ENCODE peak calls at places on chromosomes 4 and X, in eight cellular contexts. One of them, this sample, is unnamed. For H3K9me3, the result is how much of the 10 kb centered on the place peaks cover.

GRCh38 chr4:44544158-44544557 is 95.5 kb upstream of the KCTD8 start:
- DNase-seq in mesenchymal stem cell: no peak
- DNase-seq in HepG2: no peak
- DNase-seq in K562: no peak
- DNase-seq in SK-N-SH: no peak
- DNase-seq in fibroblast of lung: peak
- DNase-seq in IMR-90: no peak
- DNase-seq in MM.1S: no peak
- DNase-seq in this sample: no peak

GRCh38 chr4:125317526-125317880 is 2.7 kb downstream of the FAT4 start:
- DNase-seq in mesenchymal stem cell: peak
- DNase-seq in HepG2: no peak
- DNase-seq in K562: no peak
- DNase-seq in SK-N-SH: peak
- DNase-seq in fibroblast of lung: peak
- DNase-seq in IMR-90: peak
- DNase-seq in MM.1S: peak
- DNase-seq in this sample: no peak

GRCh38 chr4:87882861-87883260 is 50.1 kb downstream of the MEPE start:
- DNase-seq in mesenchymal stem cell: no peak
- DNase-seq in HepG2: no peak
- DNase-seq in K562: no peak
- DNase-seq in SK-N-SH: no peak
- DNase-seq in fibroblast of lung: peak
- DNase-seq in IMR-90: no peak
- DNase-seq in MM.1S: no peak
- DNase-seq in this sample: no peak

GRCh38 chrX:97846228-97846627 is 962.5 kb downstream of the RPA4 start:
- DNase-seq in mesenchymal stem cell: no peak
- DNase-seq in HepG2: no peak
- DNase-seq in K562: no peak
- DNase-seq in SK-N-SH: no peak
- DNase-seq in fibroblast of lung: no peak
- DNase-seq in IMR-90: no peak
- DNase-seq in MM.1S: no peak
- DNase-seq in this sample: no peak

GRCh38 chrX:6465731-6466130 is 69.2 kb downstream of the VCX3A start:
- DNase-seq in mesenchymal stem cell: no peak
- DNase-seq in HepG2: no peak
- DNase-seq in K562: no peak
- DNase-seq in SK-N-SH: no peak
- DNase-seq in fibroblast of lung: no peak
- DNase-seq in IMR-90: no peak
- DNase-seq in MM.1S: no peak
- DNase-seq in this sample: no peak

GRCh38 chr4:164949448-164950118 is 27.9 kb downstream of the TRIM61 start:
- DNase-seq in mesenchymal stem cell: no peak
- DNase-seq in HepG2: no peak
- DNase-seq in K562: no peak
- DNase-seq in SK-N-SH: no peak
- DNase-seq in fibroblast of lung: no peak
- DNase-seq in IMR-90: no peak
- DNase-seq in MM.1S: no peak
- DNase-seq in this sample: peak

GRCh38 chrX:68084765-68085164 is 348.5 kb downstream of the OPHN1 start:
- DNase-seq in mesenchymal stem cell: no peak
- DNase-seq in HepG2: no peak
- DNase-seq in K562: no peak
- DNase-seq in SK-N-SH: no peak
- DNase-seq in fibroblast of lung: peak
- DNase-seq in IMR-90: peak
- DNase-seq in MM.1S: no peak
- DNase-seq in this sample: no peak

GRCh38 chr4:175806741-175807140 is 5.3 kb downstream of the GPM6A start:
- DNase-seq in mesenchymal stem cell: no peak
- DNase-seq in HepG2: no peak
- DNase-seq in K562: no peak
- DNase-seq in SK-N-SH: no peak
- DNase-seq in fibroblast of lung: no peak
- DNase-seq in IMR-90: no peak
- DNase-seq in MM.1S: no peak
- DNase-seq in this sample: no peak

GRCh38 chr4:150385606-150386005 is 196.3 kb upstream of the MAB21L2 start:
- DNase-seq in mesenchymal stem cell: peak
- DNase-seq in HepG2: no peak
- DNase-seq in K562: no peak
- DNase-seq in SK-N-SH: no peak
- DNase-seq in fibroblast of lung: peak
- DNase-seq in IMR-90: peak
- DNase-seq in MM.1S: no peak
- DNase-seq in this sample: no peak

GRCh38 chr4:70505152-70505748 is 13.1 kb upstream of the AMTN start:
- DNase-seq in mesenchymal stem cell: peak
- DNase-seq in HepG2: peak
- DNase-seq in K562: peak
- DNase-seq in SK-N-SH: peak
- DNase-seq in fibroblast of lung: peak
- DNase-seq in IMR-90: peak
- DNase-seq in MM.1S: peak
- DNase-seq in this sample: peak

GRCh38 chr4:58807843-58808605 is 1697.8 kb upstream of the IGFBP7 start:
- DNase-seq in mesenchymal stem cell: peak
- DNase-seq in HepG2: no peak
- DNase-seq in K562: no peak
- DNase-seq in SK-N-SH: no peak
- DNase-seq in fibroblast of lung: no peak
- DNase-seq in IMR-90: no peak
- DNase-seq in MM.1S: peak
- DNase-seq in this sample: no peak

GRCh38 chrX:107008034-107008433 is 8.0 kb upstream of the MORC4 start:
- DNase-seq in mesenchymal stem cell: no peak
- DNase-seq in HepG2: no peak
- DNase-seq in K562: no peak
- DNase-seq in SK-N-SH: no peak
- DNase-seq in fibroblast of lung: no peak
- DNase-seq in IMR-90: no peak
- DNase-seq in MM.1S: no peak
- DNase-seq in this sample: no peak

GRCh38 chr4:154049457-154050181 is 260.7 kb upstream of the SFRP2 start:
- DNase-seq in mesenchymal stem cell: peak
- DNase-seq in HepG2: peak
- DNase-seq in K562: peak
- DNase-seq in SK-N-SH: peak
- DNase-seq in fibroblast of lung: peak
- DNase-seq in IMR-90: no peak
- DNase-seq in MM.1S: no peak
- DNase-seq in this sample: peak

GRCh38 chrX:150792949-150793527 is 99.8 kb downstream of the MTMR1 start:
- DNase-seq in mesenchymal stem cell: no peak
- DNase-seq in HepG2: no peak
- DNase-seq in K562: no peak
- DNase-seq in SK-N-SH: no peak
- DNase-seq in fibroblast of lung: no peak
- DNase-seq in IMR-90: no peak
- DNase-seq in MM.1S: no peak
- DNase-seq in this sample: no peak

GRCh38 chrX:38985945-38986344 is 184.7 kb downstream of the MID1IP1 start:
- DNase-seq in mesenchymal stem cell: no peak
- DNase-seq in HepG2: no peak
- DNase-seq in K562: no peak
- DNase-seq in SK-N-SH: no peak
- DNase-seq in fibroblast of lung: no peak
- DNase-seq in IMR-90: no peak
- DNase-seq in MM.1S: no peak
- DNase-seq in this sample: no peak

GRCh38 chr4:76772498-76773106 is 125.3 kb downstream of the SOWAHB start:
- DNase-seq in mesenchymal stem cell: peak
- DNase-seq in HepG2: no peak
- DNase-seq in K562: peak
- DNase-seq in SK-N-SH: no peak
- DNase-seq in fibroblast of lung: peak
- DNase-seq in IMR-90: peak
- DNase-seq in MM.1S: peak
- DNase-seq in this sample: no peak

GRCh38 chr4:30839583-30840520 is 119.7 kb downstream of the PCDH7 start:
- DNase-seq in mesenchymal stem cell: peak
- DNase-seq in HepG2: no peak
- DNase-seq in K562: no peak
- DNase-seq in SK-N-SH: no peak
- DNase-seq in fibroblast of lung: peak
- DNase-seq in IMR-90: peak
- DNase-seq in MM.1S: no peak
- DNase-seq in this sample: no peak

GRCh38 chr4:30842142-30842541 is 122.0 kb downstream of the PCDH7 start:
- DNase-seq in mesenchymal stem cell: no peak
- DNase-seq in HepG2: no peak
- DNase-seq in K562: no peak
- DNase-seq in SK-N-SH: no peak
- DNase-seq in fibroblast of lung: no peak
- DNase-seq in IMR-90: no peak
- DNase-seq in MM.1S: no peak
- DNase-seq in this sample: no peak

GRCh38 chr4:30844861-30845582 is 124.9 kb downstream of the PCDH7 start:
- DNase-seq in mesenchymal stem cell: no peak
- DNase-seq in HepG2: no peak
- DNase-seq in K562: no peak
- DNase-seq in SK-N-SH: no peak
- DNase-seq in fibroblast of lung: no peak
- DNase-seq in IMR-90: no peak
- DNase-seq in MM.1S: no peak
- DNase-seq in this sample: no peak

GRCh38 chr4:30840571-30840970 is 120.4 kb downstream of the PCDH7 start:
- DNase-seq in mesenchymal stem cell: peak
- DNase-seq in HepG2: no peak
- DNase-seq in K562: no peak
- DNase-seq in SK-N-SH: no peak
- DNase-seq in fibroblast of lung: peak
- DNase-seq in IMR-90: peak
- DNase-seq in MM.1S: no peak
- DNase-seq in this sample: no peak

GRCh38 chr4:30842689-30843088 is 122.5 kb downstream of the PCDH7 start:
- DNase-seq in mesenchymal stem cell: no peak
- DNase-seq in HepG2: no peak
- DNase-seq in K562: no peak
- DNase-seq in SK-N-SH: no peak
- DNase-seq in fibroblast of lung: no peak
- DNase-seq in IMR-90: no peak
- DNase-seq in MM.1S: no peak
- DNase-seq in this sample: no peak
- H3K27ac ChIP-seq in mesenchymal stem cell: no peak
- H3K27ac ChIP-seq in HepG2: no peak
- H3K27ac ChIP-seq in K562: no peak
- H3K27ac ChIP-seq in SK-N-SH: no peak
- H3K27ac ChIP-seq in fibroblast of lung: no peak
- H3K27ac ChIP-seq in IMR-90: no peak
- H3K27ac ChIP-seq in MM.1S: no peak
- H3K27ac ChIP-seq in this sample: no peak

GRCh38 chrX:37757082-37757481 is 22.8 kb upstream of the CYBB start:
- DNase-seq in mesenchymal stem cell: no peak
- DNase-seq in HepG2: no peak
- DNase-seq in K562: no peak
- DNase-seq in SK-N-SH: no peak
- DNase-seq in fibroblast of lung: no peak
- DNase-seq in IMR-90: no peak
- DNase-seq in MM.1S: no peak
- DNase-seq in this sample: no peak

GRCh38 chrX:37754518-37754917 is 25.3 kb upstream of the CYBB start:
- DNase-seq in mesenchymal stem cell: no peak
- DNase-seq in HepG2: no peak
- DNase-seq in K562: no peak
- DNase-seq in SK-N-SH: no peak
- DNase-seq in fibroblast of lung: no peak
- DNase-seq in IMR-90: no peak
- DNase-seq in MM.1S: no peak
- DNase-seq in this sample: no peak

GRCh38 chrX:37755073-37755472 is 24.8 kb upstream of the CYBB start:
- DNase-seq in mesenchymal stem cell: no peak
- DNase-seq in HepG2: no peak
- DNase-seq in K562: peak
- DNase-seq in SK-N-SH: no peak
- DNase-seq in fibroblast of lung: no peak
- DNase-seq in IMR-90: no peak
- DNase-seq in MM.1S: peak
- DNase-seq in this sample: peak

GRCh38 chrX:37752941-37753340 is 26.9 kb upstream of the CYBB start:
- DNase-seq in mesenchymal stem cell: no peak
- DNase-seq in HepG2: no peak
- DNase-seq in K562: no peak
- DNase-seq in SK-N-SH: no peak
- DNase-seq in fibroblast of lung: no peak
- DNase-seq in IMR-90: no peak
- DNase-seq in MM.1S: no peak
- DNase-seq in this sample: no peak

GRCh38 chrX:37753384-37753783 is 26.5 kb upstream of the CYBB start:
- DNase-seq in mesenchymal stem cell: no peak
- DNase-seq in HepG2: no peak
- DNase-seq in K562: no peak
- DNase-seq in SK-N-SH: no peak
- DNase-seq in fibroblast of lung: no peak
- DNase-seq in IMR-90: no peak
- DNase-seq in MM.1S: no peak
- DNase-seq in this sample: no peak
- H3K9me3 ChIP-seq in mesenchymal stem cell: under half
- H3K9me3 ChIP-seq in HepG2: under half
- H3K9me3 ChIP-seq in K562: under half
- H3K9me3 ChIP-seq in SK-N-SH: under half
- H3K9me3 ChIP-seq in fibroblast of lung: under half
- H3K9me3 ChIP-seq in IMR-90: under half
- H3K9me3 ChIP-seq in MM.1S: under half
- H3K9me3 ChIP-seq in this sample: under half

DNA sequence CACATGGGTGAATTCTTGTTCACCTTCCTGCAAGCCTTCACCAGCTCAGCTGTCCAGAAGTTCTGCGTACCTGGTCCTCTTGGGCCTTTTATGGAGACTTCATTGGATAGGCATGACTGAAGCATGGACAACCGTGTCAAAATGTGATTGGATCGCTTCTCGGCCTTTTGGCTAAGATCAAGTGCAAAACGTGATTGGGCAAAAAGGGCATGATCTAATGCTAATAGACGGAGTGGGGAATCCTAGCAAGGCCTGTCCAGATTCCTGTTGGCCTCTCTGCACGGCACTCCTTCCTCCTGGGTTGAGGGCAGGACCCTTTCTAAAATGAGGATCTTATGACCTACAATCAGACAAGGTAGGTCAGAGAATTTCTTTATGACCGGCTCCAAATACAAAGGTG is 24.9 kb downstream of the PRDX4 start:
- DNase-seq in mesenchymal stem cell: no peak
- DNase-seq in HepG2: no peak
- DNase-seq in K562: no peak
- DNase-seq in SK-N-SH: no peak
- DNase-seq in fibroblast of lung: no peak
- DNase-seq in IMR-90: no peak
- DNase-seq in MM.1S: no peak
- DNase-seq in this sample: no peak
- H2AFZ ChIP-seq in mesenchymal stem cell: no peak
- H2AFZ ChIP-seq in HepG2: no peak
- H2AFZ ChIP-seq in K562: no peak
- H2AFZ ChIP-seq in SK-N-SH: no peak
- H2AFZ ChIP-seq in fibroblast of lung: no peak
- H2AFZ ChIP-seq in IMR-90: no peak
- H2AFZ ChIP-seq in MM.1S: no peak
- H2AFZ ChIP-seq in this sample: no peak

GRCh38 chr4:60759518-60760245 is 440.4 kb upstream of the ADGRL3 start:
- DNase-seq in mesenchymal stem cell: no peak
- DNase-seq in HepG2: no peak
- DNase-seq in K562: no peak
- DNase-seq in SK-N-SH: no peak
- DNase-seq in fibroblast of lung: no peak
- DNase-seq in IMR-90: no peak
- DNase-seq in MM.1S: peak
- DNase-seq in this sample: no peak

GRCh38 chr4:60757986-60758385 is 442.1 kb upstream of the ADGRL3 start:
- DNase-seq in mesenchymal stem cell: peak
- DNase-seq in HepG2: no peak
- DNase-seq in K562: no peak
- DNase-seq in SK-N-SH: no peak
- DNase-seq in fibroblast of lung: peak
- DNase-seq in IMR-90: peak
- DNase-seq in MM.1S: no peak
- DNase-seq in this sample: no peak
- H3K27ac ChIP-seq in mesenchymal stem cell: no peak
- H3K27ac ChIP-seq in HepG2: no peak
- H3K27ac ChIP-seq in K562: no peak
- H3K27ac ChIP-seq in SK-N-SH: peak
- H3K27ac ChIP-seq in fibroblast of lung: no peak
- H3K27ac ChIP-seq in IMR-90: no peak
- H3K27ac ChIP-seq in MM.1S: no peak
- H3K27ac ChIP-seq in this sample: no peak

This sample was measured in Karpas-422.